ENCODE peak calls at places on chromosomes 12 and 14, in eight cellular contexts. I is K562, J is GM23338, F is tibial artery, Q is pancreas, K is neuronal stem cell, A is cardiac muscle cell, W is ascending aorta. D is an unnamed sample.

GRCh38 chr14:23114669-23115491 is 4.2 kb downstream of the CEBPE start:
- DNase-seq in I (no peak), J (no peak), F (no peak), Q (no peak), K (no peak), A (peak; percentile 93), W (peak; percentile 33), D (peak; percentile 67)

GRCh38 chr12:8609061-8609570 is 3.5 kb downstream of the AICDA start:
- DNase-seq in I (peak; percentile 13), J (peak; percentile 66), F (no peak), Q (no peak), K (peak; percentile 21), A (peak; percentile 67), W (no peak), D (no peak)

GRCh38 chr12:98211914-98212695 is 303.3 kb upstream of the TMPO start:
- DNase-seq in I (no peak), J (no peak), F (no peak), Q (no peak), K (no peak), A (peak; percentile 52), W (no peak), D (no peak)

GRCh38 chr12:49664591-49665146 is 41.3 kb downstream of the PRPF40B start:
- DNase-seq in I (no peak), J (no peak), F (no peak), Q (no peak), K (no peak), A (no peak), W (no peak), D (no peak)

GRCh38 chr12:124379938-124380754 is 85.3 kb downstream of the RFLNA start:
- DNase-seq in I (no peak), J (no peak), F (peak; percentile 81), Q (no peak), K (no peak), A (peak; percentile 90), W (peak; percentile 73), D (no peak)

GRCh38 chr14:41629876-41630275 is 23.2 kb downstream of the LRFN5 start:
- DNase-seq in I (no peak), J (no peak), F (no peak), Q (no peak), K (no peak), A (no peak), W (no peak), D (no peak)

GRCh38 chr14:96126783-96127271 is 77.8 kb upstream of the BDKRB2 start:
- DNase-seq in I (no peak), J (no peak), F (no peak), Q (no peak), K (no peak), A (no peak), W (no peak), D (no peak)

GRCh38 chr12:57221169-57221917 is 4.7 kb downstream of the NXPH4 start:
- DNase-seq in I (no peak), J (no peak), F (no peak), Q (no peak), K (no peak), A (no peak), W (no peak), D (no peak)

GRCh38 chr14:40164083-40164482 is 731.9 kb upstream of the FBXO33 start:
- DNase-seq in I (no peak), J (no peak), F (no peak), Q (no peak), K (no peak), A (no peak), W (no peak), D (no peak)

GRCh38 chr14:53778263-53778662 is 178.4 kb downstream of the BMP4 start:
- DNase-seq in I (no peak), J (no peak), F (no peak), Q (no peak), K (no peak), A (no peak), W (no peak), D (no peak)

GRCh38 chr14:69647216-69647615 is 35.8 kb downstream of the SUSD6 start:
- DNase-seq in I (no peak), J (no peak), F (no peak), Q (no peak), K (no peak), A (no peak), W (no peak), D (no peak)

GRCh38 chr12:59973515-59973914 is 377.7 kb downstream of the SLC16A7 start:
- DNase-seq in I (no peak), J (no peak), F (no peak), Q (no peak), K (no peak), A (peak; percentile 8), W (no peak), D (no peak)

GRCh38 chr12:93518725-93519124 is 51.4 kb downstream of the MRPL42 start:
- DNase-seq in I (no peak), J (no peak), F (no peak), Q (no peak), K (no peak), A (peak; percentile 33), W (no peak), D (no peak)

DNA sequence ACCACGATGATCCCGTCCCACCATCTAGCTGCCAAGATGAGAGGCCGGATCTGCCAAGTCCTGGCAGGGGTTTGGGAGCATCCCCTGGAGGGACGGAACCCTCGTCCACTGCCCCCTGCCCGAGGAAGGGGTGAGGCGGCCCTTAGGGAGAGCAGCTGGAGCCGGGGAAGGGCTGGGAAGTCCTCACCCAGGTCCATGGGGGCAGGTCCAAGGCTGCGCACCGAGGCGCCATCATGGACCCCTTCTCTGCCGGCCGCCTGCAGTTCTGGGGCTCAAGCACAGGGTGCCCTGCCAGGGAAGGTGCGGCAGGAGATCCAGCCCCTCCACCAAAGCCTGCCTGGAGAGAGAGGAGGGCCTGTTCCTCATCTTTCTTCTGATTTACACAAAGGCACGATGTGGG is 17.6 kb upstream of the FBRSL1 start:
- DNase-seq in I (no peak), J (no peak), F (no peak), Q (peak; percentile 24), K (no peak), A (no peak), W (no peak), D (no peak)
- H3K4me1 ChIP-seq in I (peaks cover 41% of the 10 kb centered on the region), J (peaks cover 4% of the 10 kb centered on the region), F (no peaks in the 10 kb centered on the region), Q (no peaks in the 10 kb centered on the region), K (no peaks in the 10 kb centered on the region), A (no peaks in the 10 kb centered on the region), W (no peaks in the 10 kb centered on the region), D (no peaks in the 10 kb centered on the region)

GRCh38 chr12:6778212-6778570 is 5.9 kb downstream of the LAG3 start:
- DNase-seq in I (no peak), J (peak; percentile 77), F (peak; percentile 35), Q (no peak), K (no peak), A (peak; percentile 59), W (no peak), D (no peak)

GRCh38 chr12:6775775-6776174 is 3.5 kb downstream of the LAG3 start:
- DNase-seq in I (no peak), J (no peak), F (no peak), Q (no peak), K (no peak), A (no peak), W (no peak), D (no peak)

GRCh38 chr12:6775185-6775770 is 3.0 kb downstream of the LAG3 start:
- DNase-seq in I (no peak), J (no peak), F (no peak), Q (no peak), K (no peak), A (no peak), W (no peak), D (no peak)

GRCh38 chr12:6778571-6779550 is 6.5 kb downstream of the LAG3 start:
- DNase-seq in I (peak; percentile 83), J (peak; percentile 99), F (peak; percentile 94), Q (peak; percentile 95), K (peak; percentile 97), A (peak; percentile 96), W (peak; percentile 82), D (peak; percentile 95)

GRCh38 chr12:6777386-6777785 is 5.1 kb downstream of the LAG3 start:
- DNase-seq in I (no peak), J (no peak), F (no peak), Q (no peak), K (no peak), A (no peak), W (no peak), D (no peak)
- H3K4me1 ChIP-seq in I (peaks cover 31% of the 10 kb centered on the region), J (peaks cover 16% of the 10 kb centered on the region), F (peaks cover 22% of the 10 kb centered on the region), Q (no peaks in the 10 kb centered on the region), K (peaks cover 27% of the 10 kb centered on the region), A (peaks cover 6% of the 10 kb centered on the region), W (peaks cover 7% of the 10 kb centered on the region), D (no peaks in the 10 kb centered on the region)

GRCh38 chr14:63295991-63296630 is 22.6 kb downstream of the GPHB5 start:
- DNase-seq in I (no peak), J (no peak), F (no peak), Q (no peak), K (no peak), A (no peak), W (no peak), D (no peak)

GRCh38 chr14:63292805-63293204 is 25.9 kb downstream of the GPHB5 start:
- DNase-seq in I (no peak), J (no peak), F (no peak), Q (no peak), K (no peak), A (no peak), W (no peak), D (no peak)

GRCh38 chr14:63300854-63301253 is 17.9 kb downstream of the GPHB5 start:
- DNase-seq in I (no peak), J (no peak), F (no peak), Q (no peak), K (no peak), A (no peak), W (no peak), D (no peak)

GRCh38 chr14:63295231-63295685 is 23.5 kb downstream of the GPHB5 start:
- DNase-seq in I (no peak), J (no peak), F (no peak), Q (no peak), K (no peak), A (no peak), W (no peak), D (no peak)

DNA sequence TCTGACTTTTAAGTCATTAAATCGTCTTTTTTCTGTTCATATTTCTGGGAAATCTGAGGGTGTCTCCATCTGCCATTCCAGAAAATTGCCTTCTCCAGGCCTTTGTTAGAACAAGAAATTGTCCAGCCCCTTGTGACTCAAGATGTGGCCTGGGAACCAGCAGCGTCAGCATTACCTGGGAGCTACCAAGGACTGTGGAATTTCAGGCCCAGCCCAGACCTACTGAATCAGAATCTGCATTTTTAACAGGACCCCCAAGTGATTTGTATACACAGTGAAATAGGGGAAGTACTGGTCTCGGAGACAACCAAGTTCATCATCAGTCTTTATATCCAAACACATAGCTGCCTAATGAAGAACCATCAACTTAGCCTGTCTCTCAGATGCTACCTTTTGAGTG is 21.3 kb downstream of the GPHB5 start:
- DNase-seq in I (no peak), J (peak; percentile 21), F (no peak), Q (no peak), K (no peak), A (no peak), W (no peak), D (no peak)
- H3K4me1 ChIP-seq in I (no peaks in the 10 kb centered on the region), J (peaks cover 7% of the 10 kb centered on the region), F (peaks cover 10% of the 10 kb centered on the region), Q (no peaks in the 10 kb centered on the region), K (peaks cover 3% of the 10 kb centered on the region), A (no peaks in the 10 kb centered on the region), W (no peaks in the 10 kb centered on the region), D (peaks cover 6% of the 10 kb centered on the region)

DNA sequence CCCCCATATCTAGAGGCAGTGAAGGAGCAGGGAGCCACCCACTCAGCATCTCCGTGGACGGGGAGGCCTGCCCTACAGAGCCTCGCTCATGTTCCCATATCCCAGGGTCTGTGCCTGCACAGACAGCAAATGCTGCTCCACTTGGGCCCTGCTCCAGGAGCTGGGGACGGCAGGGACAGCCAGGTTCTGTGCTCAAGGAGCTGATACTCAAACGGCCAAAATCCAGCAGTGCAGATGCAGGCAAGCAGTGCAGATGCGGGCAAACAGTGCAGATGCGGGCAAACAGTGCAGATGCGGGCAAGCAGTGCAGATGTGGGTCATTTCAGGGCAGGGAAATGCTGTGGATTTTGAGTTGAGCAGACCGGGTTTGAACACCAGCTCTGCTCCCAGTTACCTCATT is 6.2 kb upstream of the SERPINA12 start:
- DNase-seq in I (no peak), J (no peak), F (no peak), Q (no peak), K (no peak), A (no peak), W (no peak), D (no peak)
- H3K4me1 ChIP-seq in I (no peaks in the 10 kb centered on the region), J (no peaks in the 10 kb centered on the region), F (peaks cover 6% of the 10 kb centered on the region), Q (no peaks in the 10 kb centered on the region), K (no peaks in the 10 kb centered on the region), A (no peaks in the 10 kb centered on the region), W (no peaks in the 10 kb centered on the region), D (no peaks in the 10 kb centered on the region)

D was measured in lung.